ENCODE peak calls at places on chromosomes 12 and 14, in nine cellular contexts. I is kidney tubule cell, G is ovary, X is NCI-H226, K is NCI-H1092, E is brain microvascular endothelial cell, Q is fibroblast of the aortic adventitia, J is A172, R is AG08395. U is an unnamed sample.

GRCh38 chr14:73599494-73599893 is 7.8 kb downstream of the ACOT4 start:
- DNase-seq in G (no peak), X (no peak), R (no peak), I (no peak), E (no peak), K (no peak), J (no peak), Q (no peak), U (no peak)

GRCh38 chr12:753401-754237 is 1.2 kb downstream of the WNK1 start:
- DNase-seq in J (no peak), E (no peak), Q (peak; percentile 32), R (peak; percentile 14), X (no peak), G (peak; percentile 59), K (peak; percentile 12), I (peak; percentile 43), U (peak; percentile 43)

GRCh38 chr14:80388980-80389711 is 177.8 kb upstream of the DIO2 start:
- DNase-seq in E (peak; percentile 75), Q (peak; percentile 92), R (peak; percentile 79), X (peak; percentile 89), I (peak; percentile 92), K (no peak), G (no peak), J (peak; percentile 83), U (no peak)

GRCh38 chr12:6613776-6614512 is 6.8 kb upstream of the CHD4 start:
- DNase-seq in J (peak; percentile 92), I (peak; percentile 93), K (peak; percentile 96), X (peak; percentile 98), E (peak; percentile 92), Q (peak; percentile 99), G (peak; percentile 97), R (peak; percentile 90), U (no peak)

GRCh38 chr14:49550284-49551184 is 35.6 kb downstream of the RPS29 start:
- DNase-seq in R (peak; percentile 10), E (no peak), X (peak; percentile 38), K (no peak), Q (peak; percentile 52), J (no peak), G (no peak), I (peak; percentile 55), U (no peak)

GRCh38 chr14:104724407-104724980 is 465 bp downstream of the ADSS1 start:
- DNase-seq in E (no peak), I (peak; percentile 44), G (peak; percentile 54), R (no peak), X (peak; percentile 20), J (no peak), Q (no peak), K (no peak), U (no peak)

GRCh38 chr14:81206115-81206514 is 14.6 kb downstream of the GTF2A1 start:
- DNase-seq in Q (no peak), X (no peak), E (peak; percentile 5), G (no peak), J (no peak), I (peak; percentile 45), K (no peak), R (no peak), U (no peak)

GRCh38 chr14:51167587-51168219 is 72.3 kb upstream of the TMX1 start:
- DNase-seq in K (no peak), J (no peak), I (no peak), X (no peak), R (peak; percentile 40), E (peak; percentile 38), Q (peak; percentile 73), G (no peak), U (no peak)

GRCh38 chr14:54317396-54317795 is 79.4 kb upstream of the CDKN3 start:
- DNase-seq in R (no peak), J (no peak), X (no peak), E (no peak), K (no peak), Q (no peak), I (no peak), G (no peak), U (no peak)

GRCh38 chr14:65966188-65966587 is 520.0 kb upstream of the CCDC196 start:
- DNase-seq in R (no peak), Q (no peak), K (no peak), J (no peak), G (no peak), I (no peak), X (no peak), E (no peak), U (no peak)

GRCh38 chr12:54213084-54213483 is 24.3 kb upstream of the SMUG1 start:
- DNase-seq in K (no peak), J (no peak), R (no peak), E (no peak), I (peak; percentile 20), X (no peak), Q (no peak), G (no peak), U (no peak)

GRCh38 chr14:104323551-104324175 is 185.3 kb downstream of the KIF26A start:
- DNase-seq in Q (no peak), K (no peak), J (no peak), E (no peak), G (peak; percentile 8), X (no peak), I (no peak), R (no peak), U (no peak)

GRCh38 chr14:33851366-33851765 is 99.5 kb downstream of the EGLN3 start:
- DNase-seq in R (no peak), E (no peak), X (no peak), J (no peak), K (no peak), Q (no peak), G (no peak), I (no peak), U (no peak)

GRCh38 chr12:68113644-68114043 is 45.9 kb downstream of the IFNG start:
- DNase-seq in J (no peak), E (no peak), K (no peak), Q (no peak), R (no peak), I (peak; percentile 6), X (no peak), G (no peak), U (peak; percentile 59)

U was measured in T-helper 1 cell.